ENCODE peak calls at places on chromosomes 12 and 14, in eight cellular contexts. One of them, this sample, is unnamed. For H3K4me1 and H3K36me3, the result is how much of the 10 kb centered on the place peaks cover.

GRCh38 chr14:56630707-56631106 is 51.1 kb downstream of the TMEM260 start:
- DNase-seq in MM.1S: no peak
- DNase-seq in endothelial cell of umbilical vein: no peak
- DNase-seq in mammary epithelial cell: no peak
- DNase-seq in adrenal gland: no peak
- DNase-seq in tibial nerve: no peak
- DNase-seq in body of pancreas: no peak
- DNase-seq in NT2/D1: no peak
- DNase-seq in this sample: no peak

GRCh38 chr12:132312516-132312915 is 16.9 kb downstream of the GALNT9 start:
- DNase-seq in MM.1S: no peak
- DNase-seq in NT2/D1: no peak
- DNase-seq in endothelial cell of umbilical vein: no peak
- DNase-seq in mammary epithelial cell: no peak
- DNase-seq in tibial nerve: no peak
- DNase-seq in body of pancreas: no peak
- DNase-seq in adrenal gland: no peak
- DNase-seq in this sample: no peak

GRCh38 chr12:46384451-46385301 is 12.1 kb upstream of the SLC38A2 start:
- DNase-seq in endothelial cell of umbilical vein: no peak
- DNase-seq in MM.1S: no peak
- DNase-seq in mammary epithelial cell: no peak
- DNase-seq in body of pancreas: no peak
- DNase-seq in tibial nerve: no peak
- DNase-seq in NT2/D1: no peak
- DNase-seq in adrenal gland: no peak
- DNase-seq in this sample: no peak

GRCh38 chr12:127829974-127830543 is 436.9 kb upstream of the TMEM132C start:
- DNase-seq in body of pancreas: no peak
- DNase-seq in adrenal gland: no peak
- DNase-seq in MM.1S: no peak
- DNase-seq in endothelial cell of umbilical vein: no peak
- DNase-seq in NT2/D1: no peak
- DNase-seq in mammary epithelial cell: no peak
- DNase-seq in tibial nerve: no peak
- DNase-seq in this sample: no peak

GRCh38 chr12:88998421-88998820 is 353.9 kb downstream of the DUSP6 start:
- DNase-seq in MM.1S: peak
- DNase-seq in NT2/D1: no peak
- DNase-seq in tibial nerve: no peak
- DNase-seq in endothelial cell of umbilical vein: no peak
- DNase-seq in mammary epithelial cell: peak
- DNase-seq in body of pancreas: no peak
- DNase-seq in adrenal gland: no peak
- DNase-seq in this sample: no peak

GRCh38 chr12:50058743-50059312 is 1.4 kb downstream of the ASIC1 start:
- DNase-seq in tibial nerve: no peak
- DNase-seq in MM.1S: no peak
- DNase-seq in adrenal gland: no peak
- DNase-seq in body of pancreas: no peak
- DNase-seq in endothelial cell of umbilical vein: no peak
- DNase-seq in mammary epithelial cell: no peak
- DNase-seq in NT2/D1: no peak
- DNase-seq in this sample: no peak

GRCh38 chr12:109738878-109739665 is 25.4 kb downstream of the FAM222A start:
- DNase-seq in adrenal gland: peak
- DNase-seq in NT2/D1: no peak
- DNase-seq in mammary epithelial cell: no peak
- DNase-seq in endothelial cell of umbilical vein: no peak
- DNase-seq in body of pancreas: peak
- DNase-seq in MM.1S: no peak
- DNase-seq in tibial nerve: peak
- DNase-seq in this sample: no peak

GRCh38 chr14:41201721-41202120 is 405.0 kb upstream of the LRFN5 start:
- DNase-seq in NT2/D1: no peak
- DNase-seq in tibial nerve: no peak
- DNase-seq in adrenal gland: no peak
- DNase-seq in MM.1S: no peak
- DNase-seq in body of pancreas: no peak
- DNase-seq in endothelial cell of umbilical vein: no peak
- DNase-seq in mammary epithelial cell: no peak
- DNase-seq in this sample: no peak

GRCh38 chr14:37417833-37418232 is 177.2 kb downstream of the FOXA1 start:
- DNase-seq in NT2/D1: no peak
- DNase-seq in tibial nerve: no peak
- DNase-seq in adrenal gland: no peak
- DNase-seq in mammary epithelial cell: no peak
- DNase-seq in MM.1S: no peak
- DNase-seq in endothelial cell of umbilical vein: no peak
- DNase-seq in body of pancreas: no peak
- DNase-seq in this sample: no peak

GRCh38 chr12:23853640-23854039 is 95.8 kb downstream of the SOX5 start:
- DNase-seq in adrenal gland: no peak
- DNase-seq in endothelial cell of umbilical vein: no peak
- DNase-seq in MM.1S: no peak
- DNase-seq in tibial nerve: no peak
- DNase-seq in mammary epithelial cell: no peak
- DNase-seq in body of pancreas: no peak
- DNase-seq in NT2/D1: no peak
- DNase-seq in this sample: no peak

GRCh38 chr12:101920906-101921305 is 43.5 kb downstream of the DRAM1 start:
- DNase-seq in adrenal gland: no peak
- DNase-seq in body of pancreas: no peak
- DNase-seq in endothelial cell of umbilical vein: no peak
- DNase-seq in NT2/D1: no peak
- DNase-seq in tibial nerve: no peak
- DNase-seq in mammary epithelial cell: no peak
- DNase-seq in MM.1S: no peak
- DNase-seq in this sample: no peak

GRCh38 chr12:39230086-39230485 is 212.8 kb downstream of the KIF21A start:
- DNase-seq in endothelial cell of umbilical vein: peak
- DNase-seq in adrenal gland: no peak
- DNase-seq in body of pancreas: no peak
- DNase-seq in NT2/D1: no peak
- DNase-seq in MM.1S: no peak
- DNase-seq in mammary epithelial cell: peak
- DNase-seq in tibial nerve: no peak
- DNase-seq in this sample: no peak

GRCh38 chr14:79551591-79551990 is 659.7 kb downstream of the DIO2 start:
- DNase-seq in body of pancreas: no peak
- DNase-seq in endothelial cell of umbilical vein: no peak
- DNase-seq in adrenal gland: no peak
- DNase-seq in mammary epithelial cell: no peak
- DNase-seq in NT2/D1: no peak
- DNase-seq in MM.1S: no peak
- DNase-seq in tibial nerve: no peak
- DNase-seq in this sample: no peak

GRCh38 chr12:92369643-92370042 is 224.0 kb upstream of the BTG1 start:
- DNase-seq in NT2/D1: no peak
- DNase-seq in adrenal gland: no peak
- DNase-seq in mammary epithelial cell: peak
- DNase-seq in tibial nerve: no peak
- DNase-seq in MM.1S: no peak
- DNase-seq in body of pancreas: no peak
- DNase-seq in endothelial cell of umbilical vein: no peak
- DNase-seq in this sample: no peak

GRCh38 chr14:50778757-50779483 is 52.0 kb downstream of the NIN start:
- DNase-seq in mammary epithelial cell: peak
- DNase-seq in NT2/D1: no peak
- DNase-seq in MM.1S: no peak
- DNase-seq in tibial nerve: no peak
- DNase-seq in adrenal gland: no peak
- DNase-seq in endothelial cell of umbilical vein: no peak
- DNase-seq in body of pancreas: no peak
- DNase-seq in this sample: no peak

GRCh38 chr12:96193725-96194571 is at the start of gene ELK3:
- DNase-seq in NT2/D1: peak
- DNase-seq in adrenal gland: peak
- DNase-seq in endothelial cell of umbilical vein: peak
- DNase-seq in MM.1S: peak
- DNase-seq in mammary epithelial cell: peak
- DNase-seq in body of pancreas: peak
- DNase-seq in tibial nerve: peak
- DNase-seq in this sample: no peak

GRCh38 chr14:21233457-21234076 is 35.7 kb downstream of the HNRNPC start:
- DNase-seq in NT2/D1: no peak
- DNase-seq in adrenal gland: no peak
- DNase-seq in mammary epithelial cell: no peak
- DNase-seq in body of pancreas: no peak
- DNase-seq in tibial nerve: no peak
- DNase-seq in endothelial cell of umbilical vein: no peak
- DNase-seq in MM.1S: no peak
- DNase-seq in this sample: no peak
- H3K4me1 ChIP-seq in NT2/D1: under half
- H3K4me1 ChIP-seq in adrenal gland: under half
- H3K4me1 ChIP-seq in mammary epithelial cell: under half
- H3K4me1 ChIP-seq in body of pancreas: half or more
- H3K4me1 ChIP-seq in tibial nerve: under half
- H3K4me1 ChIP-seq in endothelial cell of umbilical vein: under half
- H3K4me1 ChIP-seq in MM.1S: under half
- H3K4me1 ChIP-seq in this sample: half or more

GRCh38 chr12:120574106-120574505 is 7.1 kb downstream of the POP5 start:
- DNase-seq in body of pancreas: no peak
- DNase-seq in endothelial cell of umbilical vein: no peak
- DNase-seq in adrenal gland: no peak
- DNase-seq in MM.1S: no peak
- DNase-seq in tibial nerve: no peak
- DNase-seq in mammary epithelial cell: no peak
- DNase-seq in NT2/D1: no peak
- DNase-seq in this sample: no peak

GRCh38 chr12:120579179-120579578 is 2.0 kb downstream of the POP5 start:
- DNase-seq in body of pancreas: no peak
- DNase-seq in MM.1S: no peak
- DNase-seq in adrenal gland: no peak
- DNase-seq in tibial nerve: no peak
- DNase-seq in mammary epithelial cell: no peak
- DNase-seq in endothelial cell of umbilical vein: no peak
- DNase-seq in NT2/D1: no peak
- DNase-seq in this sample: no peak

GRCh38 chr12:120571299-120571698 is 9.9 kb downstream of the POP5 start:
- DNase-seq in NT2/D1: no peak
- DNase-seq in MM.1S: no peak
- DNase-seq in mammary epithelial cell: no peak
- DNase-seq in tibial nerve: no peak
- DNase-seq in adrenal gland: no peak
- DNase-seq in body of pancreas: no peak
- DNase-seq in endothelial cell of umbilical vein: no peak
- DNase-seq in this sample: no peak

DNA sequence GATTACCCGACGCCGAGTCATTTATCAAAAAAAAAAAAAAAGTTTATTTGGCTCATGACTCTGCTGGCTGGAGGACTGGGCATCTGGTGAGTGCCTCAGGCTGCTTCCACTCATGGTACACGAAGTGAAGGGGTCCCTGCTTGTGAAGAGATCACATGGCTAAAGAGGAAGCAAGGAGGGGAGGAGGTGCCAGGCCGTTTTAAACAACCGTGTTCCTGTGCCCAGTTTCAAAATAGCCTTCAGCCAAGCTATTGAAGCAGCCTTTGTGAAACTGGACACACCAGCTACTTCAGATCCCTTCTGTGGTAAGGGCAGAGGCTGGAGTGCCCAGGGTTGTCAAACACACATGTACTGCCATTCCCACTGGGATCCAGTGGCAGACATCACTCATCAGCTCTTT is 7.6 kb downstream of the POP5 start:
- DNase-seq in endothelial cell of umbilical vein: no peak
- DNase-seq in adrenal gland: no peak
- DNase-seq in MM.1S: no peak
- DNase-seq in tibial nerve: no peak
- DNase-seq in body of pancreas: no peak
- DNase-seq in mammary epithelial cell: no peak
- DNase-seq in NT2/D1: no peak
- DNase-seq in this sample: no peak
- H3K36me3 ChIP-seq in endothelial cell of umbilical vein: under half
- H3K36me3 ChIP-seq in adrenal gland: under half
- H3K36me3 ChIP-seq in MM.1S: under half
- H3K36me3 ChIP-seq in tibial nerve: half or more
- H3K36me3 ChIP-seq in body of pancreas: under half
- H3K36me3 ChIP-seq in mammary epithelial cell: under half
- H3K36me3 ChIP-seq in NT2/D1: half or more
- H3K36me3 ChIP-seq in this sample: half or more

DNA sequence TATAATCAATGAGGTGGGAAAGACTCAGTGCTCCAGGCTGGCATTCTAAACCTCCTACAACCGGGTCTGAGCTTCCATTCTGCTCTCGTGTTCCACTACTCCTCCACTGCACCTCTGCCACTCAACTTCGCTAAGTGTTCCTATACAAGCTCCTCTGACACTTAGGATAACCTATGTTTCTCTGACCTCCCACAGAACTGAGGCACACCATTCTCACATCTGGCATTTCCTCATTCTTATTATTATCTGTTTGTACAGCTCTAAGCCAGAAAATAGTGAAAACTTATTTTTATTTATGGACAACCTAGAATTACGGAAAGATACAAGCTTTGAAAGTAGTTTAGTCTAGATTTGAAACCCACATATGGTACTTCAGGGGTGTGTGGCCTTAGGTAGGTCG is 127.0 kb downstream of the MED13L start:
- DNase-seq in NT2/D1: no peak
- DNase-seq in body of pancreas: no peak
- DNase-seq in mammary epithelial cell: no peak
- DNase-seq in adrenal gland: no peak
- DNase-seq in tibial nerve: no peak
- DNase-seq in endothelial cell of umbilical vein: no peak
- DNase-seq in MM.1S: no peak
- DNase-seq in this sample: no peak
- H3K4me1 ChIP-seq in NT2/D1: under half
- H3K4me1 ChIP-seq in body of pancreas: under half
- H3K4me1 ChIP-seq in mammary epithelial cell: under half
- H3K4me1 ChIP-seq in adrenal gland: under half
- H3K4me1 ChIP-seq in tibial nerve: under half
- H3K4me1 ChIP-seq in endothelial cell of umbilical vein: under half
- H3K4me1 ChIP-seq in MM.1S: under half
- H3K4me1 ChIP-seq in this sample: half or more

GRCh38 chr12:1565172-1565571 is 29.2 kb downstream of the FBXL14 start:
- DNase-seq in adrenal gland: no peak
- DNase-seq in mammary epithelial cell: no peak
- DNase-seq in tibial nerve: no peak
- DNase-seq in body of pancreas: no peak
- DNase-seq in NT2/D1: no peak
- DNase-seq in endothelial cell of umbilical vein: no peak
- DNase-seq in MM.1S: no peak
- DNase-seq in this sample: no peak

GRCh38 chr12:1562813-1563412 is 31.5 kb downstream of the FBXL14 start:
- DNase-seq in MM.1S: no peak
- DNase-seq in adrenal gland: no peak
- DNase-seq in NT2/D1: no peak
- DNase-seq in tibial nerve: no peak
- DNase-seq in endothelial cell of umbilical vein: peak
- DNase-seq in mammary epithelial cell: no peak
- DNase-seq in body of pancreas: peak
- DNase-seq in this sample: no peak

GRCh38 chr12:1560704-1561103 is 33.7 kb downstream of the FBXL14 start:
- DNase-seq in adrenal gland: no peak
- DNase-seq in mammary epithelial cell: no peak
- DNase-seq in MM.1S: no peak
- DNase-seq in tibial nerve: no peak
- DNase-seq in endothelial cell of umbilical vein: no peak
- DNase-seq in NT2/D1: no peak
- DNase-seq in body of pancreas: no peak
- DNase-seq in this sample: no peak

GRCh38 chr12:1567852-1568251 is 26.5 kb downstream of the FBXL14 start:
- DNase-seq in adrenal gland: no peak
- DNase-seq in MM.1S: no peak
- DNase-seq in mammary epithelial cell: no peak
- DNase-seq in NT2/D1: no peak
- DNase-seq in endothelial cell of umbilical vein: no peak
- DNase-seq in tibial nerve: no peak
- DNase-seq in body of pancreas: no peak
- DNase-seq in this sample: no peak

GRCh38 chr12:1566449-1567135 is 27.8 kb downstream of the FBXL14 start:
- DNase-seq in adrenal gland: no peak
- DNase-seq in tibial nerve: no peak
- DNase-seq in mammary epithelial cell: no peak
- DNase-seq in MM.1S: no peak
- DNase-seq in endothelial cell of umbilical vein: no peak
- DNase-seq in body of pancreas: no peak
- DNase-seq in NT2/D1: no peak
- DNase-seq in this sample: no peak
- H3K36me3 ChIP-seq in adrenal gland: under half
- H3K36me3 ChIP-seq in tibial nerve: under half
- H3K36me3 ChIP-seq in mammary epithelial cell: under half
- H3K36me3 ChIP-seq in MM.1S: under half
- H3K36me3 ChIP-seq in endothelial cell of umbilical vein: under half
- H3K36me3 ChIP-seq in body of pancreas: under half
- H3K36me3 ChIP-seq in NT2/D1: under half
- H3K36me3 ChIP-seq in this sample: under half